ENCODE peak calls at places on chromosomes 5 and 9, in seven cellular contexts. T is stimulated activated effector memory CD8-positive, alpha-beta T cell treated with anti-CD3 and anti-CD28 coated beads, Interleukin-12 subunit alpha, Interleukin-12 subunit beta, amount 100 ng/mL, for 72 hours; Z is BE2C; N is hepatocyte; Q is fibroblast of pulmonary artery; B is stimulated activated CD4-positive, alpha-beta T cell treated with anti-CD3 and anti-CD28 coated beads, Interleukin-15, amount 100 ng/mL, for 1 hour; E is mesothelial cell of epicardium. A is an unnamed sample.
A peak's percentile ranks its signal among the peaks of the same experiment; 100 is the strongest.

GRCh38 chr5:57066921-57067914 is 106.6 kb upstream of the GPBP1 start:
- DNase-seq in E (no peak), Z (no peak), B (no peak), Q (peak; percentile 7), T (no peak), N (no peak), A (no peak)

GRCh38 chr5:114362977-114363721 is 1.3 kb downstream of the KCNN2 start:
- DNase-seq in N (peak; percentile 7), B (no peak), E (no peak), Z (no peak), T (no peak), Q (no peak), A (no peak)

GRCh38 chr5:164394686-164395187 is 889.3 kb downstream of the MAT2B start:
- DNase-seq in Q (no peak), B (no peak), N (no peak), Z (no peak), T (no peak), E (no peak), A (no peak)

GRCh38 chr5:115770466-115770865 is 46.0 kb downstream of the CDO1 start:
- DNase-seq in Q (no peak), Z (peak; percentile 31), E (no peak), B (no peak), N (no peak), T (no peak), A (no peak)

GRCh38 chr5:116492016-116492623 is 82.5 kb downstream of the SEMA6A start:
- DNase-seq in T (no peak), N (no peak), Q (peak; percentile 96), E (no peak), B (no peak), Z (no peak), A (no peak)

GRCh38 chr5:136028782-136029742 is at the start of gene TGFBI:
- DNase-seq in Z (no peak), T (no peak), E (peak; percentile 54), Q (peak; percentile 73), N (peak; percentile 87), B (no peak), A (no peak)

GRCh38 chr9:134390537-134390936 is 64.3 kb downstream of the RXRA start:
- DNase-seq in Q (no peak), Z (no peak), E (no peak), B (peak; percentile 38), N (no peak), T (peak; percentile 74), A (peak; percentile 76)

GRCh38 chr9:37925786-37926736 is 22.1 kb upstream of the SLC25A51 start:
- DNase-seq in N (no peak), Z (no peak), B (no peak), T (no peak), Q (no peak), E (no peak), A (no peak)

GRCh38 chr5:17359451-17359965 is 138.5 kb upstream of the TAF11L2 start:
- DNase-seq in Q (peak; percentile 37), N (peak; percentile 65), T (no peak), Z (no peak), E (no peak), B (no peak), A (no peak)

GRCh38 chr5:14706615-14707021 is 42.1 kb downstream of the OTULIN start:
- DNase-seq in Z (no peak), Q (peak; percentile 70), B (no peak), E (no peak), T (no peak), N (no peak), A (no peak)

GRCh38 chr9:131296452-131296851 is 6.9 kb downstream of the PLPP7 start:
- DNase-seq in T (no peak), Q (no peak), Z (no peak), B (no peak), N (no peak), E (no peak), A (no peak)

GRCh38 chr9:115411516-115411915 is 293.6 kb upstream of the TNC start:
- DNase-seq in N (no peak), B (no peak), Q (no peak), T (no peak), E (no peak), Z (no peak), A (no peak)

GRCh38 chr9:131349881-131350563 is 43.9 kb upstream of the PRRC2B start:
- DNase-seq in N (peak; percentile 93), T (peak; percentile 83), E (peak; percentile 77), Q (peak; percentile 87), B (peak; percentile 65), Z (peak; percentile 95), A (peak; percentile 89)

GRCh38 chr5:16669776-16670175 is 53.0 kb upstream of the RETREG1 start:
- DNase-seq in Z (no peak), Q (peak; percentile 90), E (no peak), B (no peak), N (no peak), T (no peak), A (no peak)

GRCh38 chr9:108416321-108416720 is 439.5 kb downstream of the ACTL7B start:
- DNase-seq in E (no peak), T (no peak), B (no peak), Z (no peak), N (peak; percentile 19), Q (peak; percentile 7), A (no peak)

GRCh38 chr9:125755340-125755739 is 8.2 kb downstream of the PBX3 start:
- DNase-seq in N (no peak), B (no peak), E (no peak), T (no peak), Z (no peak), Q (no peak), A (no peak)

GRCh38 chr5:112555691-112556090 is 136.6 kb upstream of the EPB41L4A start:
- DNase-seq in N (no peak), E (no peak), Q (peak; percentile 14), B (no peak), Z (no peak), T (no peak), A (no peak)

GRCh38 chr9:93944011-93944410 is 11.1 kb downstream of the BARX1 start:
- DNase-seq in B (no peak), E (no peak), N (no peak), Z (no peak), T (no peak), Q (no peak), A (no peak)

GRCh38 chr9:127629468-127630081 is 17.5 kb downstream of the STXBP1 start:
- DNase-seq in Q (no peak), N (no peak), B (no peak), E (no peak), Z (no peak), T (no peak), A (no peak)

GRCh38 chr5:171945066-171945465 is 61.4 kb downstream of the FBXW11 start:
- DNase-seq in E (no peak), B (no peak), Z (no peak), N (no peak), T (no peak), Q (peak; percentile 50), A (no peak)

GRCh38 chr5:172944741-172945140 is 14.5 kb upstream of the RPL26L1 start:
- DNase-seq in E (no peak), B (no peak), Z (no peak), N (no peak), Q (no peak), T (no peak), A (no peak)

GRCh38 chr9:126556560-126557250 is 57.0 kb upstream of the LMX1B start:
- DNase-seq in E (no peak), N (no peak), Q (no peak), B (no peak), Z (no peak), T (no peak), A (no peak)

GRCh38 chr9:129009584-129010141 is 18.5 kb downstream of the SH3GLB2 start:
- DNase-seq in T (no peak), E (no peak), Q (no peak), Z (no peak), B (no peak), N (peak; percentile 3), A (no peak)

GRCh38 chr9:12224449-12224848 is 468.7 kb upstream of the TYRP1 start:
- DNase-seq in B (no peak), T (no peak), Z (no peak), N (no peak), Q (no peak), E (no peak), A (no peak)

GRCh38 chr9:95343725-95344287 is 26.3 kb upstream of the FANCC start:
- DNase-seq in N (no peak), Q (no peak), B (no peak), E (no peak), T (no peak), Z (no peak), A (no peak)

GRCh38 chr9:98549401-98549800 is 159.3 kb downstream of the GABBR2 start:
- DNase-seq in N (no peak), E (no peak), T (no peak), Q (no peak), Z (no peak), B (no peak), A (no peak)

GRCh38 chr5:138603521-138603920 is 28.3 kb upstream of the HSPA9 start:
- DNase-seq in T (no peak), N (peak; percentile 39), E (no peak), Q (peak; percentile 56), B (no peak), Z (no peak), A (no peak)

GRCh38 chr9:16670791-16671190 is 199.7 kb downstream of the BNC2 start:
- DNase-seq in E (no peak), Z (no peak), N (no peak), T (no peak), B (no peak), Q (no peak), A (no peak)

GRCh38 chr9:121972501-121972981 is 120.6 kb downstream of the TTLL11 start:
- DNase-seq in Z (no peak), Q (peak; percentile 51), T (no peak), E (no peak), N (no peak), B (no peak), A (no peak)

GRCh38 chr9:81819859-81820546 is 108.2 kb upstream of the SPATA31D4 start:
- DNase-seq in Q (no peak), N (no peak), B (no peak), T (no peak), Z (no peak), E (no peak), A (no peak)

GRCh38 chr9:124949387-124949786 is 8.5 kb upstream of the GOLGA1 start:
- DNase-seq in E (no peak), Z (no peak), T (no peak), N (no peak), B (no peak), Q (no peak), A (no peak)

GRCh38 chr5:179833056-179833708 is 12.5 kb downstream of the SQSTM1 start:
- DNase-seq in Q (no peak), T (no peak), Z (no peak), B (no peak), E (no peak), N (no peak), A (no peak)

GRCh38 chr9:71760901-71761300 is 7.4 kb downstream of the CEMIP2 start:
- DNase-seq in Q (no peak), Z (peak; percentile 58), N (no peak), T (no peak), E (no peak), B (no peak), A (no peak)

GRCh38 chr9:124752967-124753366 is 18.1 kb downstream of the NR6A1 start:
- DNase-seq in T (no peak), Q (peak; percentile 36), N (no peak), B (no peak), Z (no peak), E (no peak), A (no peak)

GRCh38 chr9:18666348-18666747 is 192.4 kb downstream of the ADAMTSL1 start:
- DNase-seq in Q (peak; percentile 26), E (no peak), B (no peak), T (no peak), N (no peak), Z (no peak), A (no peak)

GRCh38 chr5:171137768-171138540 is 171.1 kb upstream of the TLX3 start:
- DNase-seq in Q (peak; percentile 15), E (no peak), Z (no peak), T (no peak), B (no peak), N (no peak), A (no peak)

GRCh38 chr5:144187699-144188294 is 17.1 kb downstream of the KCTD16 start:
- DNase-seq in B (peak; percentile 52), Q (peak; percentile 97), Z (peak; percentile 56), E (no peak), T (peak; percentile 40), N (peak; percentile 72), A (peak; percentile 9)

A was measured in GM12892.